ENCODE peak calls at places on chromosome 2, in ten cellular contexts. D, F, X, R, J, W, E, T, I and V are unnamed samples.

GRCh38 chr2:100879296-100879695 is 59.4 kb downstream of the NPAS2 start:
- DNase-seq in D (no peak), F (no peak), X (no peak), R (no peak), J (no peak), W (no peak), E (no peak), T (no peak), I (no peak), V (no peak)

GRCh38 chr2:32977228-32977758 is 30.5 kb downstream of the LTBP1 start:
- DNase-seq in D (no peak), F (no peak), X (peak), R (no peak), J (no peak), W (no peak), E (peak), T (no peak), I (no peak), V (no peak)

GRCh38 chr2:222548997-222549396 is 106.9 kb downstream of the FARSB start:
- DNase-seq in D (no peak), F (no peak), X (no peak), R (no peak), J (no peak), W (no peak), E (no peak), T (no peak), I (peak), V (no peak)

GRCh38 chr2:174590346-174590745 is 7.3 kb downstream of the WIPF1 start:
- DNase-seq in D (no peak), F (no peak), X (no peak), R (peak), J (no peak), W (no peak), E (no peak), T (no peak), I (no peak), V (no peak)

GRCh38 chr2:111171337-111171930 is 50.7 kb downstream of the BCL2L11 start:
- DNase-seq in D (no peak), F (no peak), X (no peak), R (no peak), J (no peak), W (no peak), E (peak), T (no peak), I (no peak), V (no peak)

GRCh38 chr2:180495606-180496005 is 484.8 kb upstream of the UBE2E3 start:
- DNase-seq in D (no peak), F (no peak), X (no peak), R (no peak), J (no peak), W (peak), E (peak), T (peak), I (no peak), V (no peak)

GRCh38 chr2:167462379-167462778 is 574.1 kb downstream of the XIRP2 start:
- DNase-seq in D (no peak), F (no peak), X (no peak), R (no peak), J (no peak), W (no peak), E (no peak), T (no peak), I (no peak), V (no peak)

GRCh38 chr2:9739508-9739907 is 103.8 kb upstream of the TAF1B start:
- DNase-seq in D (peak), F (no peak), X (peak), R (peak), J (no peak), W (no peak), E (no peak), T (peak), I (no peak), V (peak)

GRCh38 chr2:181305151-181306123 is 151.7 kb upstream of the ITGA4 start:
- DNase-seq in D (peak), F (no peak), X (no peak), R (peak), J (no peak), W (no peak), E (no peak), T (no peak), I (peak), V (no peak)

GRCh38 chr2:64649626-64650025 is 4.1 kb downstream of the SERTAD2 start:
- DNase-seq in D (no peak), F (no peak), X (peak), R (no peak), J (no peak), W (no peak), E (no peak), T (no peak), I (no peak), V (no peak)

GRCh38 chr2:5980351-5981054 is 288.3 kb downstream of the SOX11 start:
- DNase-seq in D (no peak), F (peak), X (no peak), R (no peak), J (no peak), W (no peak), E (no peak), T (no peak), I (no peak), V (no peak)

GRCh38 chr2:133755515-133756311 is 187.4 kb upstream of the NCKAP5 start:
- DNase-seq in D (no peak), F (no peak), X (no peak), R (no peak), J (no peak), W (peak), E (no peak), T (no peak), I (no peak), V (no peak)

GRCh38 chr2:73083886-73084792 is 12.6 kb upstream of the SFXN5 start:
- DNase-seq in D (no peak), F (no peak), X (no peak), R (no peak), J (no peak), W (no peak), E (no peak), T (no peak), I (no peak), V (no peak)

GRCh38 chr2:181787310-181788048 is 104.1 kb upstream of the ITPRID2 start:
- DNase-seq in D (no peak), F (no peak), X (no peak), R (no peak), J (no peak), W (no peak), E (no peak), T (no peak), I (no peak), V (no peak)